ENCODE peak calls at places on chromosomes 3 and 15, in six cellular contexts. H is cardiac muscle cell, G is tibial artery, U is SK-N-SH, R is endodermal cell, B is neural progenitor cell. Q is an unnamed sample. For H3K4me1, the result is how much of the 10 kb centered on the place peaks cover.

GRCh38 chr3:112092439-112093179 is 6.4 kb downstream of the C3orf52 start:
- DNase-seq in B (peak), G (no peak), H (peak), R (no peak), U (no peak), Q (no peak)

GRCh38 chr15:70758790-70759462 is 4.4 kb downstream of the UACA start:
- DNase-seq in U (no peak), G (no peak), B (no peak), H (no peak), R (peak), Q (no peak)

GRCh38 chr15:79004336-79004735 is 59.5 kb upstream of the CTSH start:
- DNase-seq in U (no peak), G (no peak), H (peak), R (peak), B (no peak), Q (no peak)

GRCh38 chr15:69656271-69657030 is 203.8 kb downstream of the RPLP1 start:
- DNase-seq in R (no peak), B (no peak), H (peak), G (no peak), U (no peak), Q (no peak)

GRCh38 chr15:49492151-49492550 is 69.1 kb downstream of the FGF7 start:
- DNase-seq in U (no peak), B (no peak), H (no peak), R (no peak), G (no peak), Q (no peak)

GRCh38 chr3:126109146-126109859 is 25.4 kb upstream of the SLC41A3 start:
- DNase-seq in R (peak), H (no peak), U (no peak), G (peak), B (no peak), Q (no peak)

GRCh38 chr15:41233367-41233771 is 2.3 kb downstream of the CHP1 start:
- DNase-seq in U (no peak), G (no peak), B (no peak), R (no peak), H (peak), Q (no peak)

GRCh38 chr3:70550723-70551319 is 238.4 kb upstream of the MDFIC2 start:
- DNase-seq in U (peak), G (peak), H (peak), B (peak), R (peak), Q (peak)

GRCh38 chr3:113211370-113212154 is at the start of gene BOC:
- DNase-seq in B (peak), G (no peak), R (peak), H (peak), U (peak), Q (peak)

GRCh38 chr3:183664913-183665381 is 29.5 kb downstream of the KLHL24 start:
- DNase-seq in U (no peak), B (no peak), G (no peak), H (peak), R (no peak), Q (no peak)

GRCh38 chr3:59101091-59101738 is 51.4 kb upstream of the CFAP20DC start:
- DNase-seq in H (peak), R (no peak), G (no peak), U (peak), B (no peak), Q (no peak)

GRCh38 chr15:74598126-74598842 is 17.4 kb upstream of the CLK3 start:
- DNase-seq in U (peak), H (peak), R (peak), G (peak), B (peak), Q (peak)

DNA sequence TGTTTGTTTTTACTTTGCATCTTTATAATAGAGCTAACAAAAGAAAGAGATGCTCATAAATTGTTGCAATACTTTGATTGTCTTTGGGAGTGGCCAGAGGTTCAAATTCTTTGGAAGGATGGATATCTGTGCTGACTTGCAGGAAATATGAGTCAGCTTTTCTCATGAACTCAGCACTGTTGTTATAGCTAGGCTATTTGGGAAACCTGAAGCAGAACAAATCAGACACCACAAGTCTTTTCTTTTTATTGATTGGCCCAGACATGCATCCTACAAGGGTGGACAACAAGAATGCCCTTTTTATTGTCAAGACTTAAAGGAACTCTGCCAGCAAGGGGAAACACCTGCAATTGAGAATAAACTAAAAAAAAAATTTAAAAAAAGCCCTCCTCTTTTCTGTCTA is 4.5 kb upstream of the DENND4A start:
- DNase-seq in H (peak), G (no peak), R (no peak), B (no peak), U (no peak), Q (no peak)
- H3K27ac ChIP-seq in H (no peak), G (no peak), R (no peak), B (no peak), U (peak), Q (no peak)

DNA sequence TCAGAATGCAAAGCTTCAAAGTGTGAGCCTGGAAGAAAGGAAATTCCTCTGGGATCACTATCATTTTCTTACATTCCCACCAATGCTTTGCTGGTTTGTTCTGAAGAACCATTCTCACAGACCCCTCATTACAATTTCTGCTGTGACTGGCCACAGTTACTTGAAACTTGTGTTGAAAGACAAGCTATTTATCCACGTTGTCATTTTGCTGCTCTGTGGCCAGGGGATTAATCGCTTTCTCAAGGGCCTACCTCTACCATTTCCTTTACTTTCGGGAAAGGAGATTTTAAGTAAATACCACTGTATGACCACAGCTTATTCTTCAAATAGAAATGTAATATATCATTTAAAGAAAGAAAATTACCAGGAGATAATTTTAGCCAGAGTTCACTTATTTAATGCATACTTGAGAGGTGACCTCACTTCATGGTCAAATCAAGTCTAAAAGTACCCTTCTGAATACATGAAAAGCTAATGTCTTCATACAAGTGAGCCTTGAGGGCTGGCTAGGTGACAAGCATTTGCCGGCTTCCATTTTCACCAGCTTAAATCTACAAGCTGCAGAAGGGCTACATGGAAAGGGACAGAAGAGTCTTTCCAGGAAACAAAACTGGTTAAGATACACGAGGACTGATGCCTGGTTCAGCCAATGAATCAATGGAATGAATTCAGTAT is 69.8 kb upstream of the ROBO2 start:
- DNase-seq in U (no peak), G (no peak), H (no peak), B (peak), R (no peak), Q (no peak)
- H3K4me1 ChIP-seq in U (under half), G (under half), H (under half), B (under half), R (under half), Q (under half)

GRCh38 chr15:59456114-59456513 is 18.1 kb downstream of the FAM81A start:
- DNase-seq in G (no peak), B (no peak), U (no peak), R (no peak), H (no peak), Q (peak)
- H3K27ac ChIP-seq in G (no peak), B (no peak), U (no peak), R (no peak), H (no peak), Q (no peak)

DNA sequence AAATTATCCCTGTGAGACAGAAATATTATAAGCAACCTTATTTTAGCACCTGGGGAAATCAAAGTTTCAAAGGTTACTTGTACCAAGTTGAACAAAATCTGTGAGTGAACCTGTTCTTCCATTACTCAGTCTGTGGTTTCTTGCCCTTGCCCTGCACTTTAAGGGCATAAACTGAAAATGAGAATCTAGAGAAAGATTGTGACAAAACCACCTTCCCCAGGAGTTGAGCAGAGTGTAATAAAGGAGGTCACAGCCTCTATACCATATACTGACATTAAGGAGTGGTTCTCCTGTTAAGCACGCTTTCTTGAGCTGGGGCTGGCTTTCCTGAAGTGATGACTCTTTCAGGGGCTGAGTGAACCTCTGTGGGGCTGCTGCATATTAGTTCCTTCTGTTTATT is 143.4 kb downstream of the PDCD6IP start:
- DNase-seq in B (no peak), H (no peak), G (no peak), U (no peak), R (no peak), Q (no peak)
- H3K4me1 ChIP-seq in B (under half), H (under half), G (under half), U (under half), R (under half), Q (under half)

DNA sequence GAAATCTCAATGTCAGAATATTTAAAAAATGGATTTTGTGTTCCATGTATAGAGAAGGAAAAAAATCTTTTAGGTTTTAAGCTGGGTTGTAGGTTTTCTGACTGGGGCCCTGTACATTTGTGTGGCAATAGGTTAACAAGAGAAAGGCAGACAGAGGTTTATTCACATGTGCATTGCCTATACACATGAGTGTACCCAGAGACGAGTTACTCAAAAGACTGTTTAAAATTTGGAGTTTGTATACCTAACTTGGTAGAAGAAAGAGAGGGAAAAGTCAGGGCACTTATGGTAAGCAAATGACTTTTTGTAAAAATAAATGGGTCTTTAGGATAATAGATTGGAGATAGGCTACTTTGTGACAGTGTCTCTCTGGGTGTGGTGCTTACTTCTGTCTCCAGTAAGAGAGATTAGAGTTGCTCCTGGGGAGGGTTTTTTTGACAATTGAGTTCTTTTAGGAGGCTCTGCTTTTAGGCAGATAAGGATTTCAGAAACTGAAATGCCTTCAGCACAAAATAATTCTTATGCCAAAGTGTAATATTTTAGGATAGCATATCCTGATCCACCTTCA is 225.2 kb downstream of the TCF12 start:
- DNase-seq in H (no peak), B (no peak), G (no peak), R (no peak), U (no peak), Q (no peak)
- H3K27ac ChIP-seq in H (no peak), B (peak), G (no peak), R (no peak), U (no peak), Q (no peak)

DNA sequence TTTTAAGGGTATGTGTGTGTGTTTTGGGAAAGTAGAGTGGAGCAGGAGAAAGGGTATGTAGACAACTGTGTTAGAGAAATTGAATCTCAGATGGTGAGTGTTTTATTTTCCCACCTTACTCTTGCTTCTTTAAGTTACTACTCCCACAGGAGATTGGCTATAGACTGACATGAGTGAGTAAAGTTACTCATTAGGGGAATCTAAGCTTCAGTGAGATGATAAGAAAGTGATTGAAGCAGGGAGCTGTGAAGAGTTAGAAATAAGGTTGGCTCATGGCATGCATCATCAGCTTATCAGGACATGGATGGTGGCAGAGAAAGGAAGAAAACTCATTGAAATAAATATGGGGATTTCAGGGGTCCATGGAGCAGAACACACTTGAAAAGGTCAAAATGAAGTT is 88.9 kb downstream of the MBNL1 start:
- DNase-seq in U (no peak), H (no peak), B (no peak), R (no peak), G (no peak), Q (no peak)
- H3K4me1 ChIP-seq in U (under half), H (under half), B (under half), R (under half), G (under half), Q (under half)

GRCh38 chr15:34362047-34362773 is 4.8 kb downstream of the LPCAT4 start:
- DNase-seq in G (no peak), H (no peak), B (no peak), U (no peak), R (no peak), Q (no peak)
- H3K27ac ChIP-seq in G (no peak), H (no peak), B (no peak), U (no peak), R (no peak), Q (no peak)

DNA sequence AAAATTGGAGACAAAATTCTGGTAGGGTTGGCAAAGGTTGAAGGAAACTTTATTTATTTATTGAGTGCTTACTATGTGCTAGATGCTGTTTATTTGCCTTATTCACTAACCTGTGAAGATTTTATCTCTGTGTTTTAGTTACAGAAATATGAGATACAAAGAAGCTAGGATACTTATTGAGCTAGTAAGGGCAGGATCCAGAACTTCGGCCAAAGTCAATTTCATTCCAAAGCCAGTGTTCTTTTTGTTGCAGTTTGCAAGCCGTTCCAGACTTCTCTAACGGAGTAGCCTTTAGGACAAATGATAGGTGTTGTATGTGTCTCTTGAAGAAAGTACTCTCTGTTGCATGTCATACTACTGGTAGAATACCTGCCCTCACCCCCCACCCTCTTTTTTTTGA is 25.1 kb downstream of the AKAP13 start:
- DNase-seq in H (no peak), G (no peak), B (no peak), R (no peak), U (no peak), Q (no peak)
- H3K4me1 ChIP-seq in H (under half), G (under half), B (half or more), R (under half), U (under half), Q (half or more)

DNA sequence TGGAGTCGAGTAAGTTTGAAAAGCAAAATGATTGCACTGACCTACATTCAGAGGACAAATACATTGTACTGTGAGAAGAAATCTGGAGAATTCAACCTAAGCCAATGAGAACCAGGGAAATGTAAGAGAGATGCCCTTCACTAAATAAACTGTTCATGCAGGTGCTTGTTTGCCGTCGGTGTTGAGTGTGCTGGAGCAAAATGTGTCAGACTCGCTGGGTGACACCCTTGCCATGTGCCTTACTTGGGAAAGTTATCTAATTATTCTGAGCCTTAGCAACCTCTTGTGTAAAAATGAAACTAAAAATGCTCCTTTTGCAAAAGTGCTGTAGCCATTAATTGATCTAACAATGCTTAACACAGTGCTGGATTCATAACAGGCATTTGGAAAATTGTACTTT is 140.4 kb downstream of the GABRB3 start:
- DNase-seq in R (no peak), U (no peak), G (no peak), B (no peak), H (no peak), Q (no peak)
- H3K27ac ChIP-seq in R (no peak), U (no peak), G (no peak), B (no peak), H (no peak), Q (no peak)

Q was measured in lower lobe of right lung.